ENCODE peak calls at places on chromosomes 13 and 19, in nine cellular contexts. T, G, Q, B, A, Z, X, S and L are unnamed samples.

GRCh38 chr13:32150794-32151193 is 119.2 kb downstream of the FRY start:
- DNase-seq in T (no peak), G (no peak), Q (peak; percentile 88), B (peak; percentile 35), A (no peak), Z (peak; percentile 62), X (peak; percentile 25), S (peak; percentile 82), L (no peak)

GRCh38 chr13:45529758-45530157 is 65.0 kb downstream of the COG3 start:
- DNase-seq in T (no peak), G (no peak), Q (no peak), B (no peak), A (no peak), Z (no peak), X (no peak), S (no peak), L (no peak)

GRCh38 chr19:38264486-38265212 is at the start of gene SPINT2:
- DNase-seq in T (no peak), G (peak; percentile 90), Q (no peak), B (no peak), A (peak; percentile 48), Z (no peak), X (no peak), S (no peak), L (peak; percentile 95)

GRCh38 chr13:99382428-99383133 is 75.4 kb upstream of the GPR183 start:
- DNase-seq in T (peak; percentile 14), G (no peak), Q (no peak), B (no peak), A (peak; percentile 30), Z (no peak), X (no peak), S (no peak), L (no peak)

GRCh38 chr13:98214707-98215106 is 37.6 kb upstream of the RNF113B start:
- DNase-seq in T (peak; percentile 44), G (no peak), Q (no peak), B (no peak), A (no peak), Z (no peak), X (peak; percentile 80), S (peak; percentile 26), L (no peak)

GRCh38 chr13:99484405-99484981 is 16.8 kb upstream of the TM9SF2 start:
- DNase-seq in T (peak; percentile 93), G (no peak), Q (peak; percentile 90), B (peak; percentile 84), A (no peak), Z (no peak), X (no peak), S (peak; percentile 98), L (no peak)

GRCh38 chr13:26619321-26619720 is 61.8 kb downstream of the WASF3 start:
- DNase-seq in T (peak; percentile 74), G (no peak), Q (peak; percentile 89), B (peak; percentile 86), A (no peak), Z (no peak), X (no peak), S (peak; percentile 87), L (no peak)

GRCh38 chr19:17522988-17523872 is 11.8 kb downstream of the PGLS start:
- DNase-seq in T (no peak), G (no peak), Q (no peak), B (no peak), A (peak; percentile 27), Z (peak; percentile 44), X (peak; percentile 11), S (no peak), L (no peak)

GRCh38 chr19:9323557-9323918 is 441 bp upstream of the ZNF559 start:
- DNase-seq in T (peak; percentile 69), G (peak; percentile 72), Q (peak; percentile 85), B (peak; percentile 94), A (peak; percentile 40), Z (peak; percentile 94), X (peak; percentile 62), S (peak; percentile 92), L (no peak)

GRCh38 chr13:113584205-113584869 is at the start of gene TFDP1:
- DNase-seq in T (peak; percentile 86), G (peak; percentile 85), Q (peak; percentile 76), B (peak; percentile 87), A (peak; percentile 53), Z (peak; percentile 88), X (peak; percentile 60), S (peak; percentile 86), L (peak; percentile 92)

GRCh38 chr19:12995596-12996541 is 594 bp downstream of the NFIX start:
- DNase-seq in T (peak; percentile 47), G (no peak), Q (peak; percentile 42), B (peak; percentile 49), A (no peak), Z (no peak), X (peak; percentile 55), S (peak; percentile 41), L (no peak)

GRCh38 chr19:51735759-51736449 is 12.1 kb upstream of the HAS1 start:
- DNase-seq in T (no peak), G (no peak), Q (peak; percentile 93), B (peak; percentile 99), A (no peak), Z (peak; percentile 56), X (no peak), S (peak; percentile 88), L (no peak)

GRCh38 chr13:46179576-46180368 is 2.2 kb downstream of the LCP1 start:
- DNase-seq in T (no peak), G (no peak), Q (no peak), B (no peak), A (peak; percentile 80), Z (peak; percentile 33), X (peak; percentile 25), S (no peak), L (no peak)

GRCh38 chr13:43391021-43391420 is 367.6 kb downstream of the DNAJC15 start:
- DNase-seq in T (no peak), G (no peak), Q (no peak), B (no peak), A (no peak), Z (no peak), X (no peak), S (no peak), L (no peak)

GRCh38 chr13:99067160-99067985 is 89.5 kb upstream of the DOCK9 start:
- DNase-seq in T (peak; percentile 82), G (no peak), Q (peak; percentile 89), B (peak; percentile 91), A (no peak), Z (no peak), X (no peak), S (peak; percentile 89), L (no peak)

GRCh38 chr19:58001895-58002369 is 688 bp downstream of the ZNF606 start:
- DNase-seq in T (no peak), G (no peak), Q (peak; percentile 11), B (peak; percentile 35), A (peak; percentile 2), Z (no peak), X (peak; percentile 15), S (peak; percentile 27), L (no peak)